ENCODE peak calls at places on chromosome 2, in nine cellular contexts. One of them, this sample, is unnamed.

GRCh38 chr2:152627010-152627957 is 90.0 kb downstream of the PRPF40A start:
- DNase-seq in sigmoid colon: no peak
- DNase-seq in bronchial epithelial cell: peak
- DNase-seq in thoracic aorta: no peak
- DNase-seq in kidney: no peak
- DNase-seq in heart left ventricle: no peak
- DNase-seq in A549: peak
- DNase-seq in NB4: peak
- DNase-seq in right atrium auricular region: no peak
- DNase-seq in this sample: peak

GRCh38 chr2:222743263-222743865 is 71.9 kb downstream of the MOGAT1 start:
- DNase-seq in sigmoid colon: no peak
- DNase-seq in thoracic aorta: no peak
- DNase-seq in NB4: peak
- DNase-seq in right atrium auricular region: no peak
- DNase-seq in bronchial epithelial cell: no peak
- DNase-seq in A549: no peak
- DNase-seq in kidney: peak
- DNase-seq in heart left ventricle: no peak
- DNase-seq in this sample: peak

GRCh38 chr2:9258953-9259399 is 52.4 kb downstream of the ASAP2 start:
- DNase-seq in NB4: peak
- DNase-seq in kidney: peak
- DNase-seq in bronchial epithelial cell: no peak
- DNase-seq in thoracic aorta: no peak
- DNase-seq in heart left ventricle: peak
- DNase-seq in right atrium auricular region: no peak
- DNase-seq in sigmoid colon: peak
- DNase-seq in A549: no peak
- DNase-seq in this sample: peak

GRCh38 chr2:135094508-135094907 is 42.4 kb downstream of the RAB3GAP1 start:
- DNase-seq in NB4: no peak
- DNase-seq in sigmoid colon: no peak
- DNase-seq in kidney: no peak
- DNase-seq in right atrium auricular region: no peak
- DNase-seq in bronchial epithelial cell: no peak
- DNase-seq in A549: no peak
- DNase-seq in heart left ventricle: no peak
- DNase-seq in thoracic aorta: no peak
- DNase-seq in this sample: no peak

GRCh38 chr2:43092520-43093179 is 133.8 kb downstream of the ZFP36L2 start:
- DNase-seq in NB4: no peak
- DNase-seq in heart left ventricle: no peak
- DNase-seq in kidney: no peak
- DNase-seq in sigmoid colon: no peak
- DNase-seq in thoracic aorta: no peak
- DNase-seq in right atrium auricular region: no peak
- DNase-seq in bronchial epithelial cell: no peak
- DNase-seq in A549: no peak
- DNase-seq in this sample: no peak

GRCh38 chr2:119641562-119642258 is 37.3 kb upstream of the TMEM177 start:
- DNase-seq in bronchial epithelial cell: peak
- DNase-seq in heart left ventricle: peak
- DNase-seq in A549: peak
- DNase-seq in thoracic aorta: peak
- DNase-seq in kidney: peak
- DNase-seq in NB4: peak
- DNase-seq in sigmoid colon: peak
- DNase-seq in right atrium auricular region: peak
- DNase-seq in this sample: peak

GRCh38 chr2:203453858-203454451 is 81.1 kb downstream of the RAPH1 start:
- DNase-seq in right atrium auricular region: no peak
- DNase-seq in heart left ventricle: no peak
- DNase-seq in thoracic aorta: no peak
- DNase-seq in kidney: no peak
- DNase-seq in A549: peak
- DNase-seq in NB4: peak
- DNase-seq in bronchial epithelial cell: peak
- DNase-seq in sigmoid colon: no peak
- DNase-seq in this sample: peak

GRCh38 chr2:37315364-37315763 is 9.3 kb downstream of the PRKD3 start:
- DNase-seq in heart left ventricle: no peak
- DNase-seq in sigmoid colon: no peak
- DNase-seq in NB4: no peak
- DNase-seq in right atrium auricular region: no peak
- DNase-seq in kidney: no peak
- DNase-seq in bronchial epithelial cell: no peak
- DNase-seq in thoracic aorta: no peak
- DNase-seq in A549: no peak
- DNase-seq in this sample: no peak

GRCh38 chr2:143255899-143256298 is 126.7 kb downstream of the ARHGAP15 start:
- DNase-seq in NB4: no peak
- DNase-seq in sigmoid colon: no peak
- DNase-seq in bronchial epithelial cell: no peak
- DNase-seq in kidney: no peak
- DNase-seq in heart left ventricle: no peak
- DNase-seq in A549: no peak
- DNase-seq in thoracic aorta: no peak
- DNase-seq in right atrium auricular region: no peak
- DNase-seq in this sample: no peak

GRCh38 chr2:199463000-199463692 is 5.4 kb upstream of the SATB2 start:
- DNase-seq in kidney: peak
- DNase-seq in NB4: peak
- DNase-seq in heart left ventricle: peak
- DNase-seq in thoracic aorta: no peak
- DNase-seq in sigmoid colon: peak
- DNase-seq in right atrium auricular region: no peak
- DNase-seq in A549: peak
- DNase-seq in bronchial epithelial cell: no peak
- DNase-seq in this sample: peak

GRCh38 chr2:95204396-95204795 is 2.9 kb upstream of the ZNF892 start:
- DNase-seq in sigmoid colon: no peak
- DNase-seq in right atrium auricular region: no peak
- DNase-seq in A549: no peak
- DNase-seq in heart left ventricle: no peak
- DNase-seq in NB4: no peak
- DNase-seq in thoracic aorta: no peak
- DNase-seq in bronchial epithelial cell: peak
- DNase-seq in kidney: no peak
- DNase-seq in this sample: no peak

GRCh38 chr2:95206086-95206485 is 1.2 kb upstream of the ZNF892 start:
- DNase-seq in A549: no peak
- DNase-seq in bronchial epithelial cell: no peak
- DNase-seq in heart left ventricle: no peak
- DNase-seq in NB4: no peak
- DNase-seq in sigmoid colon: no peak
- DNase-seq in kidney: no peak
- DNase-seq in thoracic aorta: no peak
- DNase-seq in right atrium auricular region: no peak
- DNase-seq in this sample: no peak

GRCh38 chr2:95208101-95208500 is 780 bp downstream of the ZNF892 start:
- DNase-seq in right atrium auricular region: no peak
- DNase-seq in A549: no peak
- DNase-seq in bronchial epithelial cell: peak
- DNase-seq in kidney: no peak
- DNase-seq in heart left ventricle: no peak
- DNase-seq in NB4: no peak
- DNase-seq in thoracic aorta: no peak
- DNase-seq in sigmoid colon: no peak
- DNase-seq in this sample: peak

GRCh38 chr2:95203911-95204310 is 3.4 kb upstream of the ZNF892 start:
- DNase-seq in sigmoid colon: no peak
- DNase-seq in bronchial epithelial cell: no peak
- DNase-seq in right atrium auricular region: no peak
- DNase-seq in heart left ventricle: no peak
- DNase-seq in thoracic aorta: no peak
- DNase-seq in NB4: no peak
- DNase-seq in A549: no peak
- DNase-seq in kidney: no peak
- DNase-seq in this sample: no peak

GRCh38 chr2:95207111-95207961 is at the start of gene ZNF892:
- DNase-seq in A549: peak
- DNase-seq in right atrium auricular region: peak
- DNase-seq in heart left ventricle: peak
- DNase-seq in bronchial epithelial cell: peak
- DNase-seq in NB4: peak
- DNase-seq in thoracic aorta: peak
- DNase-seq in kidney: peak
- DNase-seq in sigmoid colon: peak
- DNase-seq in this sample: peak
- H3K4me3 ChIP-seq in A549: peak
- H3K4me3 ChIP-seq in right atrium auricular region: peak
- H3K4me3 ChIP-seq in heart left ventricle: peak
- H3K4me3 ChIP-seq in bronchial epithelial cell: peak
- H3K4me3 ChIP-seq in NB4: peak
- H3K4me3 ChIP-seq in thoracic aorta: peak
- H3K4me3 ChIP-seq in kidney: peak
- H3K4me3 ChIP-seq in sigmoid colon: peak
- H3K4me3 ChIP-seq in this sample: peak

GRCh38 chr2:197037863-197038398 is 111.4 kb upstream of the PGAP1 start:
- DNase-seq in right atrium auricular region: no peak
- DNase-seq in thoracic aorta: no peak
- DNase-seq in A549: peak
- DNase-seq in heart left ventricle: no peak
- DNase-seq in NB4: peak
- DNase-seq in bronchial epithelial cell: no peak
- DNase-seq in sigmoid colon: no peak
- DNase-seq in kidney: no peak
- DNase-seq in this sample: peak
- TF ChIP-seq CTCF in right atrium auricular region: no peak
- TF ChIP-seq CTCF in thoracic aorta: no peak
- TF ChIP-seq CTCF in A549: no peak
- TF ChIP-seq CTCF in heart left ventricle: no peak
- TF ChIP-seq CTCF in NB4: no peak
- TF ChIP-seq CTCF in bronchial epithelial cell: no peak
- TF ChIP-seq CTCF in sigmoid colon: no peak
- TF ChIP-seq CTCF in kidney: no peak
- TF ChIP-seq CTCF in this sample: no peak

GRCh38 chr2:240468300-240469238 is 33.1 kb downstream of the GPC1 start:
- DNase-seq in A549: no peak
- DNase-seq in right atrium auricular region: peak
- DNase-seq in bronchial epithelial cell: no peak
- DNase-seq in NB4: no peak
- DNase-seq in thoracic aorta: peak
- DNase-seq in kidney: peak
- DNase-seq in heart left ventricle: peak
- DNase-seq in sigmoid colon: peak
- DNase-seq in this sample: no peak

GRCh38 chr2:240469747-240470146 is 34.3 kb downstream of the GPC1 start:
- DNase-seq in bronchial epithelial cell: peak
- DNase-seq in thoracic aorta: peak
- DNase-seq in heart left ventricle: no peak
- DNase-seq in NB4: no peak
- DNase-seq in A549: no peak
- DNase-seq in kidney: peak
- DNase-seq in sigmoid colon: no peak
- DNase-seq in right atrium auricular region: peak
- DNase-seq in this sample: no peak

GRCh38 chr2:240469239-240469636 is 33.8 kb downstream of the GPC1 start:
- DNase-seq in right atrium auricular region: peak
- DNase-seq in A549: no peak
- DNase-seq in thoracic aorta: no peak
- DNase-seq in bronchial epithelial cell: no peak
- DNase-seq in NB4: no peak
- DNase-seq in heart left ventricle: no peak
- DNase-seq in sigmoid colon: peak
- DNase-seq in kidney: peak
- DNase-seq in this sample: no peak

GRCh38 chr2:240472078-240472790 is 36.8 kb downstream of the GPC1 start:
- DNase-seq in thoracic aorta: peak
- DNase-seq in bronchial epithelial cell: no peak
- DNase-seq in kidney: peak
- DNase-seq in NB4: no peak
- DNase-seq in heart left ventricle: no peak
- DNase-seq in right atrium auricular region: peak
- DNase-seq in A549: no peak
- DNase-seq in sigmoid colon: no peak
- DNase-seq in this sample: no peak

DNA sequence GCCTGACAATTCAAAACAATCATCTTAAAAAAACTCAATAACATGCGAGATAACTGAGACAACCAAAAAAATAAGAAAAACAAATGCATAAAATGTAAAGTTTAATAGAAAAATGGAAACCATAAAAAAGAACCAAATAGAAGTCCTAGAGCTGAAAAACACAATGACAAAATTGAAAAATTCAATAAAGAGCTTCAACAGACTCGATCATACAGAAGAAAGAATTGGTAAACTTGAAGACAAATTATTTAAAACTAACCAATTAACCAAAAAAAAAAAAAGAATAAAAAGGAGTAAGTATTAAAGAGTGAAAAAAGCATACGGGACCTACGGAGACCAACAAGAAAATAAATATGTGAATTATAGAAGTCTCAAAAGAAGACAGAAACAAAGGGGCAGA is 37.7 kb downstream of the GPC1 start:
- DNase-seq in heart left ventricle: no peak
- DNase-seq in sigmoid colon: no peak
- DNase-seq in right atrium auricular region: no peak
- DNase-seq in thoracic aorta: no peak
- DNase-seq in NB4: no peak
- DNase-seq in bronchial epithelial cell: no peak
- DNase-seq in A549: no peak
- DNase-seq in kidney: no peak
- DNase-seq in this sample: no peak
- H3K4me3 ChIP-seq in heart left ventricle: no peak
- H3K4me3 ChIP-seq in sigmoid colon: no peak
- H3K4me3 ChIP-seq in right atrium auricular region: no peak
- H3K4me3 ChIP-seq in thoracic aorta: no peak
- H3K4me3 ChIP-seq in NB4: no peak
- H3K4me3 ChIP-seq in bronchial epithelial cell: no peak
- H3K4me3 ChIP-seq in A549: no peak
- H3K4me3 ChIP-seq in kidney: no peak
- H3K4me3 ChIP-seq in this sample: no peak

GRCh38 chr2:74439373-74440004 is 2.2 kb downstream of the RTKN start:
- DNase-seq in heart left ventricle: peak
- DNase-seq in kidney: no peak
- DNase-seq in sigmoid colon: no peak
- DNase-seq in right atrium auricular region: no peak
- DNase-seq in thoracic aorta: no peak
- DNase-seq in A549: no peak
- DNase-seq in bronchial epithelial cell: no peak
- DNase-seq in NB4: no peak
- DNase-seq in this sample: no peak

GRCh38 chr2:74440378-74441110 is 1.2 kb downstream of the RTKN start:
- DNase-seq in NB4: peak
- DNase-seq in A549: peak
- DNase-seq in thoracic aorta: peak
- DNase-seq in bronchial epithelial cell: peak
- DNase-seq in right atrium auricular region: peak
- DNase-seq in sigmoid colon: peak
- DNase-seq in kidney: peak
- DNase-seq in heart left ventricle: peak
- DNase-seq in this sample: peak

GRCh38 chr2:74441111-74441689 is 537 bp downstream of the RTKN start:
- DNase-seq in right atrium auricular region: no peak
- DNase-seq in A549: no peak
- DNase-seq in thoracic aorta: no peak
- DNase-seq in bronchial epithelial cell: no peak
- DNase-seq in sigmoid colon: no peak
- DNase-seq in kidney: no peak
- DNase-seq in heart left ventricle: no peak
- DNase-seq in NB4: no peak
- DNase-seq in this sample: no peak

GRCh38 chr2:74440005-74440377 is 1.7 kb downstream of the RTKN start:
- DNase-seq in heart left ventricle: no peak
- DNase-seq in NB4: no peak
- DNase-seq in right atrium auricular region: peak
- DNase-seq in thoracic aorta: no peak
- DNase-seq in A549: no peak
- DNase-seq in kidney: peak
- DNase-seq in sigmoid colon: peak
- DNase-seq in bronchial epithelial cell: no peak
- DNase-seq in this sample: peak

GRCh38 chr2:74441690-74442482 is at the start of gene RTKN:
- DNase-seq in NB4: no peak
- DNase-seq in bronchial epithelial cell: peak
- DNase-seq in heart left ventricle: no peak
- DNase-seq in sigmoid colon: peak
- DNase-seq in A549: peak
- DNase-seq in right atrium auricular region: no peak
- DNase-seq in kidney: peak
- DNase-seq in thoracic aorta: no peak
- DNase-seq in this sample: no peak
- TF ChIP-seq CTCF in NB4: no peak
- TF ChIP-seq CTCF in bronchial epithelial cell: peak
- TF ChIP-seq CTCF in heart left ventricle: no peak
- TF ChIP-seq CTCF in sigmoid colon: no peak
- TF ChIP-seq CTCF in A549: no peak
- TF ChIP-seq CTCF in right atrium auricular region: no peak
- TF ChIP-seq CTCF in kidney: no peak
- TF ChIP-seq CTCF in thoracic aorta: no peak
- TF ChIP-seq CTCF in this sample: peak

This sample was measured in choroid plexus epithelial cell.